ENCODE peak calls at places on chromosomes 2 and 18, in five cellular contexts. One of them, this sample, is unnamed.

GRCh38 chr2:9398881-9399805 is 24.2 kb downstream of the ITGB1BP1 start:
- DNase-seq in fibroblast of mammary gland: no peak
- DNase-seq in neural progenitor cell: no peak
- DNase-seq in AG04449: no peak
- DNase-seq in astrocyte: no peak
- DNase-seq in this sample: no peak

GRCh38 chr2:212777020-212777491 is 238.5 kb upstream of the ERBB4 start:
- DNase-seq in fibroblast of mammary gland: peak
- DNase-seq in AG04449: no peak
- DNase-seq in astrocyte: peak
- DNase-seq in neural progenitor cell: peak
- DNase-seq in this sample: peak

GRCh38 chr2:26608557-26608956 is 32.6 kb downstream of the CIB4 start:
- DNase-seq in fibroblast of mammary gland: no peak
- DNase-seq in neural progenitor cell: no peak
- DNase-seq in AG04449: no peak
- DNase-seq in astrocyte: no peak
- DNase-seq in this sample: no peak

GRCh38 chr2:181456660-181457120 is 496 bp upstream of the ITGA4 start:
- DNase-seq in astrocyte: peak
- DNase-seq in fibroblast of mammary gland: peak
- DNase-seq in AG04449: no peak
- DNase-seq in neural progenitor cell: peak
- DNase-seq in this sample: no peak

GRCh38 chr2:186349508-186349907 is 136.6 kb upstream of the ZC3H15 start:
- DNase-seq in AG04449: peak
- DNase-seq in neural progenitor cell: no peak
- DNase-seq in fibroblast of mammary gland: peak
- DNase-seq in astrocyte: peak
- DNase-seq in this sample: no peak

GRCh38 chr18:5628512-5629255 is 84.9 kb upstream of the EPB41L3 start:
- DNase-seq in AG04449: no peak
- DNase-seq in astrocyte: peak
- DNase-seq in fibroblast of mammary gland: peak
- DNase-seq in neural progenitor cell: peak
- DNase-seq in this sample: no peak

GRCh38 chr2:62999905-63000304 is 50.7 kb upstream of the OTX1 start:
- DNase-seq in fibroblast of mammary gland: peak
- DNase-seq in astrocyte: peak
- DNase-seq in AG04449: no peak
- DNase-seq in neural progenitor cell: no peak
- DNase-seq in this sample: no peak

GRCh38 chr18:74524097-74524496 is 10.2 kb upstream of the CNDP1 start:
- DNase-seq in neural progenitor cell: no peak
- DNase-seq in astrocyte: no peak
- DNase-seq in fibroblast of mammary gland: no peak
- DNase-seq in AG04449: no peak
- DNase-seq in this sample: no peak

GRCh38 chr2:7880561-7880960 is 801.3 kb upstream of the ID2 start:
- DNase-seq in AG04449: no peak
- DNase-seq in neural progenitor cell: no peak
- DNase-seq in astrocyte: peak
- DNase-seq in fibroblast of mammary gland: no peak
- DNase-seq in this sample: no peak

GRCh38 chr18:58661423-58661822 is 9.8 kb upstream of the MALT1 start:
- DNase-seq in AG04449: no peak
- DNase-seq in neural progenitor cell: peak
- DNase-seq in astrocyte: no peak
- DNase-seq in fibroblast of mammary gland: no peak
- DNase-seq in this sample: no peak

GRCh38 chr18:59646946-59647307 is 50.3 kb downstream of the CCBE1 start:
- DNase-seq in AG04449: no peak
- DNase-seq in astrocyte: no peak
- DNase-seq in neural progenitor cell: no peak
- DNase-seq in fibroblast of mammary gland: no peak
- DNase-seq in this sample: no peak

GRCh38 chr2:130872276-130873125 is 35.8 kb downstream of the ARHGEF4 start:
- DNase-seq in AG04449: no peak
- DNase-seq in neural progenitor cell: peak
- DNase-seq in fibroblast of mammary gland: no peak
- DNase-seq in astrocyte: no peak
- DNase-seq in this sample: no peak

GRCh38 chr2:46082531-46083485 is 214.4 kb upstream of the EPAS1 start:
- DNase-seq in astrocyte: peak
- DNase-seq in fibroblast of mammary gland: peak
- DNase-seq in neural progenitor cell: no peak
- DNase-seq in AG04449: peak
- DNase-seq in this sample: no peak

GRCh38 chr2:55048514-55048924 is 1.7 kb downstream of the RTN4 start:
- DNase-seq in fibroblast of mammary gland: peak
- DNase-seq in AG04449: no peak
- DNase-seq in neural progenitor cell: no peak
- DNase-seq in astrocyte: no peak
- DNase-seq in this sample: no peak

GRCh38 chr2:174336403-174337336 is 1.9 kb downstream of the SP9 start:
- DNase-seq in fibroblast of mammary gland: no peak
- DNase-seq in astrocyte: no peak
- DNase-seq in AG04449: no peak
- DNase-seq in neural progenitor cell: peak
- DNase-seq in this sample: no peak

GRCh38 chr18:58046087-58046793 is 2.2 kb downstream of the NEDD4L start:
- DNase-seq in fibroblast of mammary gland: no peak
- DNase-seq in neural progenitor cell: peak
- DNase-seq in AG04449: no peak
- DNase-seq in astrocyte: no peak
- DNase-seq in this sample: no peak

GRCh38 chr2:160301420-160301819 is 101.3 kb upstream of the ITGB6 start:
- DNase-seq in neural progenitor cell: no peak
- DNase-seq in AG04449: no peak
- DNase-seq in fibroblast of mammary gland: peak
- DNase-seq in astrocyte: no peak
- DNase-seq in this sample: no peak

GRCh38 chr2:237626813-237627451 is 455 bp upstream of the LRRFIP1 start:
- DNase-seq in astrocyte: no peak
- DNase-seq in fibroblast of mammary gland: no peak
- DNase-seq in neural progenitor cell: peak
- DNase-seq in AG04449: no peak
- DNase-seq in this sample: no peak

GRCh38 chr2:11904029-11904428 is 157.6 kb downstream of the LPIN1 start:
- DNase-seq in neural progenitor cell: no peak
- DNase-seq in AG04449: no peak
- DNase-seq in astrocyte: no peak
- DNase-seq in fibroblast of mammary gland: no peak
- DNase-seq in this sample: no peak

GRCh38 chr2:74481961-74482800 is 617 bp downstream of the CCDC142 start:
- DNase-seq in fibroblast of mammary gland: no peak
- DNase-seq in astrocyte: no peak
- DNase-seq in AG04449: no peak
- DNase-seq in neural progenitor cell: peak
- DNase-seq in this sample: no peak

GRCh38 chr2:238021327-238021726 is 39.5 kb upstream of the SCLY start:
- DNase-seq in AG04449: no peak
- DNase-seq in fibroblast of mammary gland: no peak
- DNase-seq in astrocyte: no peak
- DNase-seq in neural progenitor cell: no peak
- DNase-seq in this sample: no peak

GRCh38 chr2:212364106-212364505 is 174.5 kb downstream of the ERBB4 start:
- DNase-seq in fibroblast of mammary gland: peak
- DNase-seq in astrocyte: peak
- DNase-seq in neural progenitor cell: peak
- DNase-seq in AG04449: no peak
- DNase-seq in this sample: peak

GRCh38 chr18:78753240-78753639 is 226.4 kb upstream of the SALL3 start:
- DNase-seq in fibroblast of mammary gland: no peak
- DNase-seq in neural progenitor cell: no peak
- DNase-seq in AG04449: no peak
- DNase-seq in astrocyte: no peak
- DNase-seq in this sample: no peak

DNA sequence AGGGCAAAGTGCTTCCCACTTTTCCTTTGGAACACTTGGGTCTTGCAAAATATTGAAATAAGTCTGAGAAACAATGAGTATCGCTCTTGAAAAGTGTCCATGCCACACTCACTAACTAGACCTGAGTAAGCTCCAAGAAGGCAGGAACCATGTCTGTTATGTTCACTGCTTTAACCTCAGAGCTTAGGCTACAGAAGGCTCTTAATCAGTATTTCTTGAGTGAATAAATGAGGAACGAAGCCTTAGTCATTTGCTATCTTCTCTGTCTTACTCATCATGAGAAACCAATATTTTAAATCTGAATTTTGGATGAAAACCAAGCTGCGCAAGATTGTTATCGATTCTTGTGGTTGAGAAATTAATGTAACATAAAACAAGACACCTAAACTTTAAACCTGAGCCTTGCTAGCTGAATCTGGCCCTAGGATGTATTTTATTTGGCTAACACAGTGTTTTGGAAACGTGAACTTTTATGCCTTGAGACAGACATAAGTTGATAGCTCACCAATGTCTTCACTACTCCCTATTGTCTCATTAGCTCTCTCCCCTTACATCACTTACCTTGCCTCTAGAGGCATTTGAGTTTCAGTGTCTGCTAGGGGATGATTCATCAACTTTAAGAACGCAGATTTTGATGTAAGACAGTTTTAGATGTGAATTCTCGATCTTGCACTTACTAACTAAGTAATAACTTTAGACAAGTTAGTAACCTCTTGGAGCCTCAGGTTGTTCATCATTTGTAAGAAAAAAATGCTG is 392.8 kb upstream of the MEIS1 start:
- DNase-seq in AG04449: no peak
- DNase-seq in neural progenitor cell: no peak
- DNase-seq in astrocyte: peak
- DNase-seq in fibroblast of mammary gland: no peak
- DNase-seq in this sample: no peak
- H3K4me3 ChIP-seq in AG04449: no peak
- H3K4me3 ChIP-seq in neural progenitor cell: no peak
- H3K4me3 ChIP-seq in astrocyte: no peak
- H3K4me3 ChIP-seq in fibroblast of mammary gland: no peak
- H3K4me3 ChIP-seq in this sample: no peak

DNA sequence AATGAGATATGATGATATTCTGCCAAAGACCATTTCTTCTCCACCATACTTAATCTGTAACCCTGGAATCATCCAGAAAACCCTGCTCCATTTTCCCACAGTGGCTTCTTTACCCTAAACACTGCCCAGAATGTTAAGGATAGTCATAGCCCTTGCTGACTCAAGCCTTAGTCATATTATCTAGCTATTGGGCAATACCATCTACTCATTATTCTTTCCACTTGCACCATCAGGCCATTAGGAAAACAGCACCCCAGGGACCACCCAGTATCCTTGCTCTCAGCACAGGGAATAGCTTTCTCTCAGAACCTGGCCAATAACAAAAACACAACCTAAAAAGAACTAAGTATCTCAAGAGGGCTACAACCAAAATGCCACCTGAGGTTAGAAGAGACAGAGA is 445.7 kb upstream of the SLC14A2 start:
- DNase-seq in fibroblast of mammary gland: peak
- DNase-seq in astrocyte: peak
- DNase-seq in neural progenitor cell: no peak
- DNase-seq in AG04449: peak
- DNase-seq in this sample: peak
- TF ChIP-seq CTCF in fibroblast of mammary gland: peak
- TF ChIP-seq CTCF in astrocyte: no peak
- TF ChIP-seq CTCF in neural progenitor cell: no peak
- TF ChIP-seq CTCF in AG04449: no peak
- TF ChIP-seq CTCF in this sample: no peak

GRCh38 chr2:137387044-137387443 is 577.2 kb upstream of the HNMT start:
- DNase-seq in AG04449: no peak
- DNase-seq in astrocyte: no peak
- DNase-seq in neural progenitor cell: no peak
- DNase-seq in fibroblast of mammary gland: no peak
- DNase-seq in this sample: no peak
- H3K4me3 ChIP-seq in AG04449: no peak
- H3K4me3 ChIP-seq in astrocyte: no peak
- H3K4me3 ChIP-seq in neural progenitor cell: no peak
- H3K4me3 ChIP-seq in fibroblast of mammary gland: no peak
- H3K4me3 ChIP-seq in this sample: no peak

DNA sequence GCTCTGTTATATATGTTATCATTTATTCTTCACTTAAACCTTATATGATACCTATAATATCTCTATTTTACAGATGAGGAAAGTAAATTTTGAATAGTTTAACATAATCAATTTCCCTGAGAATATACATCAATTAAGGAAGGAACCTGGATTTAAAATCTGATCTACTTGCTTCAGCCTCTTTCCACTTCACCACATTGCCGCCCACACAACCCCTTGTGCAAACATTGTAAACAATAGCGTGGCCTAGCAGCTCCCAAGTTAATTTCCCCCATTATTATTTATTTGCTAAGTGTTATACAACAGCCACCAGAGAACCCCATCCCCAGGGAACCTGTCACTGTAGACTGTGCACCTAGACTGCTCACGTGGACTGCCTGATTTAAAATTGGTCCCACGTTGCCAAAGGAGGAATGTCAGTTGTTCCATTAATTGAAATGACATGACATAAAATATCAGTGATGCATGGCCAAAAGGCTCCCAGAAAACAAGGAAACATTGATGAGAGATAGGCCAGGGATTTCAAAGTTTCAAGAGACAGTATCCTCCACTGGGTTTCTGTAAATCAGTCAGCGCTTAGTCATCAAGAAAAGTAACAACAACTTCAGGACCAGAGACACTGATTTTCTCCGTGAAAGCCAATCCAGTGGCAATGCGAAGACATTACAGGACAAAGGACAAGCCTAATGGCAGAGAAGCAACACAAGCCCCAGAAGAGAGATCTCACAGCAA is 41.3 kb downstream of the SCG2 start:
- DNase-seq in neural progenitor cell: peak
- DNase-seq in astrocyte: peak
- DNase-seq in AG04449: no peak
- DNase-seq in fibroblast of mammary gland: peak
- DNase-seq in this sample: peak
- TF ChIP-seq CTCF in neural progenitor cell: no peak
- TF ChIP-seq CTCF in astrocyte: no peak
- TF ChIP-seq CTCF in AG04449: no peak
- TF ChIP-seq CTCF in fibroblast of mammary gland: no peak
- TF ChIP-seq CTCF in this sample: no peak

GRCh38 chr18:79857082-79857661 is 59.4 kb downstream of the KCNG2 start:
- DNase-seq in astrocyte: peak
- DNase-seq in neural progenitor cell: no peak
- DNase-seq in fibroblast of mammary gland: peak
- DNase-seq in AG04449: no peak
- DNase-seq in this sample: no peak
- H3K4me3 ChIP-seq in astrocyte: no peak
- H3K4me3 ChIP-seq in neural progenitor cell: no peak
- H3K4me3 ChIP-seq in fibroblast of mammary gland: no peak
- H3K4me3 ChIP-seq in AG04449: no peak
- H3K4me3 ChIP-seq in this sample: no peak